ENCODE peak calls at places on chromosomes 6 and 20, in six cellular contexts. One of them, this sample, is unnamed. For H3K4me1, the result is how much of the 10 kb centered on the place peaks cover.

GRCh38 chr6:97563529-97563928 is 280.5 kb upstream of the MMS22L start:
- DNase-seq in naive thymus-derived CD4-positive, alpha-beta T cell: no peak
- DNase-seq in CD8-positive, alpha-beta T cell: no peak
- DNase-seq in psoas muscle: no peak
- DNase-seq in colonic mucosa: no peak
- DNase-seq in heart right ventricle: no peak
- DNase-seq in this sample: no peak

GRCh38 chr20:35232575-35232974 is 6.1 kb downstream of the MMP24 start:
- DNase-seq in colonic mucosa: no peak
- DNase-seq in psoas muscle: no peak
- DNase-seq in naive thymus-derived CD4-positive, alpha-beta T cell: no peak
- DNase-seq in CD8-positive, alpha-beta T cell: no peak
- DNase-seq in heart right ventricle: no peak
- DNase-seq in this sample: no peak

GRCh38 chr20:50675671-50676376 is 15.5 kb downstream of the RIPOR3 start:
- DNase-seq in CD8-positive, alpha-beta T cell: no peak
- DNase-seq in psoas muscle: no peak
- DNase-seq in naive thymus-derived CD4-positive, alpha-beta T cell: no peak
- DNase-seq in heart right ventricle: no peak
- DNase-seq in colonic mucosa: no peak
- DNase-seq in this sample: no peak

GRCh38 chr6:26155066-26155925 is 68.1 kb downstream of the HFE start:
- DNase-seq in heart right ventricle: peak
- DNase-seq in psoas muscle: peak
- DNase-seq in colonic mucosa: peak
- DNase-seq in CD8-positive, alpha-beta T cell: no peak
- DNase-seq in naive thymus-derived CD4-positive, alpha-beta T cell: no peak
- DNase-seq in this sample: no peak

GRCh38 chr20:37777012-37777411 is 83.2 kb downstream of the CTNNBL1 start:
- DNase-seq in psoas muscle: no peak
- DNase-seq in CD8-positive, alpha-beta T cell: no peak
- DNase-seq in colonic mucosa: no peak
- DNase-seq in naive thymus-derived CD4-positive, alpha-beta T cell: no peak
- DNase-seq in heart right ventricle: no peak
- DNase-seq in this sample: no peak

GRCh38 chr6:160299559-160299958 is 40.9 kb upstream of the SLC22A2 start:
- DNase-seq in heart right ventricle: no peak
- DNase-seq in naive thymus-derived CD4-positive, alpha-beta T cell: no peak
- DNase-seq in psoas muscle: no peak
- DNase-seq in CD8-positive, alpha-beta T cell: no peak
- DNase-seq in colonic mucosa: no peak
- DNase-seq in this sample: no peak

GRCh38 chr20:58021481-58021880 is 207.0 kb downstream of the ANKRD60 start:
- DNase-seq in CD8-positive, alpha-beta T cell: no peak
- DNase-seq in colonic mucosa: no peak
- DNase-seq in heart right ventricle: peak
- DNase-seq in psoas muscle: peak
- DNase-seq in naive thymus-derived CD4-positive, alpha-beta T cell: no peak
- DNase-seq in this sample: no peak

GRCh38 chr6:11848852-11849731 is 70.5 kb upstream of the ADTRP start:
- DNase-seq in colonic mucosa: no peak
- DNase-seq in psoas muscle: no peak
- DNase-seq in naive thymus-derived CD4-positive, alpha-beta T cell: no peak
- DNase-seq in heart right ventricle: no peak
- DNase-seq in CD8-positive, alpha-beta T cell: no peak
- DNase-seq in this sample: no peak

GRCh38 chr20:61840661-61841455 is 224.8 kb downstream of the TAF4 start:
- DNase-seq in heart right ventricle: no peak
- DNase-seq in colonic mucosa: no peak
- DNase-seq in naive thymus-derived CD4-positive, alpha-beta T cell: no peak
- DNase-seq in psoas muscle: peak
- DNase-seq in CD8-positive, alpha-beta T cell: no peak
- DNase-seq in this sample: no peak

GRCh38 chr6:37725967-37726366 is 28.3 kb upstream of the MDGA1 start:
- DNase-seq in CD8-positive, alpha-beta T cell: no peak
- DNase-seq in colonic mucosa: no peak
- DNase-seq in psoas muscle: no peak
- DNase-seq in heart right ventricle: no peak
- DNase-seq in naive thymus-derived CD4-positive, alpha-beta T cell: no peak
- DNase-seq in this sample: no peak

GRCh38 chr6:30979690-30980089 is 3.8 kb upstream of the MUC21 start:
- DNase-seq in psoas muscle: no peak
- DNase-seq in naive thymus-derived CD4-positive, alpha-beta T cell: no peak
- DNase-seq in CD8-positive, alpha-beta T cell: no peak
- DNase-seq in colonic mucosa: no peak
- DNase-seq in heart right ventricle: no peak
- DNase-seq in this sample: no peak

GRCh38 chr6:98835149-98836024 is 1.0 kb downstream of the POU3F2 start:
- DNase-seq in psoas muscle: no peak
- DNase-seq in heart right ventricle: no peak
- DNase-seq in colonic mucosa: no peak
- DNase-seq in CD8-positive, alpha-beta T cell: no peak
- DNase-seq in naive thymus-derived CD4-positive, alpha-beta T cell: no peak
- DNase-seq in this sample: no peak

GRCh38 chr20:7930386-7930785 is 9.9 kb downstream of the HAO1 start:
- DNase-seq in colonic mucosa: no peak
- DNase-seq in heart right ventricle: no peak
- DNase-seq in naive thymus-derived CD4-positive, alpha-beta T cell: no peak
- DNase-seq in CD8-positive, alpha-beta T cell: no peak
- DNase-seq in psoas muscle: no peak
- DNase-seq in this sample: no peak

GRCh38 chr6:12419626-12420272 is 129.6 kb downstream of the EDN1 start:
- DNase-seq in colonic mucosa: no peak
- DNase-seq in naive thymus-derived CD4-positive, alpha-beta T cell: no peak
- DNase-seq in CD8-positive, alpha-beta T cell: no peak
- DNase-seq in heart right ventricle: no peak
- DNase-seq in psoas muscle: no peak
- DNase-seq in this sample: no peak

GRCh38 chr6:84026721-84027164 is 6.8 kb upstream of the MRAP2 start:
- DNase-seq in naive thymus-derived CD4-positive, alpha-beta T cell: no peak
- DNase-seq in CD8-positive, alpha-beta T cell: no peak
- DNase-seq in heart right ventricle: no peak
- DNase-seq in psoas muscle: no peak
- DNase-seq in colonic mucosa: peak
- DNase-seq in this sample: no peak

GRCh38 chr20:20529597-20529996 is 161.7 kb downstream of the INSM1 start:
- DNase-seq in CD8-positive, alpha-beta T cell: no peak
- DNase-seq in psoas muscle: no peak
- DNase-seq in colonic mucosa: no peak
- DNase-seq in naive thymus-derived CD4-positive, alpha-beta T cell: no peak
- DNase-seq in heart right ventricle: no peak
- DNase-seq in this sample: no peak

GRCh38 chr6:16836186-16836981 is 75.1 kb upstream of the ATXN1 start:
- DNase-seq in colonic mucosa: no peak
- DNase-seq in CD8-positive, alpha-beta T cell: no peak
- DNase-seq in heart right ventricle: peak
- DNase-seq in psoas muscle: no peak
- DNase-seq in naive thymus-derived CD4-positive, alpha-beta T cell: no peak
- DNase-seq in this sample: no peak

GRCh38 chr6:1321715-1322114 is 9.8 kb downstream of the FOXQ1 start:
- DNase-seq in psoas muscle: no peak
- DNase-seq in CD8-positive, alpha-beta T cell: no peak
- DNase-seq in colonic mucosa: no peak
- DNase-seq in heart right ventricle: no peak
- DNase-seq in naive thymus-derived CD4-positive, alpha-beta T cell: no peak
- DNase-seq in this sample: no peak

GRCh38 chr20:13744403-13744802 is 40.3 kb downstream of the ESF1 start:
- DNase-seq in naive thymus-derived CD4-positive, alpha-beta T cell: no peak
- DNase-seq in colonic mucosa: no peak
- DNase-seq in CD8-positive, alpha-beta T cell: no peak
- DNase-seq in heart right ventricle: no peak
- DNase-seq in psoas muscle: no peak
- DNase-seq in this sample: no peak

GRCh38 chr6:44451803-44452690 is 64.5 kb downstream of the CDC5L start:
- DNase-seq in heart right ventricle: no peak
- DNase-seq in CD8-positive, alpha-beta T cell: no peak
- DNase-seq in psoas muscle: no peak
- DNase-seq in naive thymus-derived CD4-positive, alpha-beta T cell: no peak
- DNase-seq in colonic mucosa: no peak
- DNase-seq in this sample: no peak

GRCh38 chr6:151763938-151764680 is 43.4 kb upstream of the ESR1 start:
- DNase-seq in naive thymus-derived CD4-positive, alpha-beta T cell: no peak
- DNase-seq in CD8-positive, alpha-beta T cell: no peak
- DNase-seq in psoas muscle: peak
- DNase-seq in heart right ventricle: peak
- DNase-seq in colonic mucosa: peak
- DNase-seq in this sample: no peak

GRCh38 chr20:57695940-57696339 is 13.9 kb downstream of the PMEPA1 start:
- DNase-seq in CD8-positive, alpha-beta T cell: no peak
- DNase-seq in heart right ventricle: no peak
- DNase-seq in colonic mucosa: no peak
- DNase-seq in psoas muscle: peak
- DNase-seq in naive thymus-derived CD4-positive, alpha-beta T cell: no peak
- DNase-seq in this sample: no peak

GRCh38 chr6:168699631-168700315 is 258.8 kb downstream of the SMOC2 start:
- DNase-seq in psoas muscle: peak
- DNase-seq in heart right ventricle: no peak
- DNase-seq in colonic mucosa: no peak
- DNase-seq in CD8-positive, alpha-beta T cell: no peak
- DNase-seq in naive thymus-derived CD4-positive, alpha-beta T cell: no peak
- DNase-seq in this sample: no peak

GRCh38 chr20:32292548-32292947 is 15.1 kb downstream of the KIF3B start:
- DNase-seq in colonic mucosa: no peak
- DNase-seq in psoas muscle: no peak
- DNase-seq in CD8-positive, alpha-beta T cell: no peak
- DNase-seq in naive thymus-derived CD4-positive, alpha-beta T cell: no peak
- DNase-seq in heart right ventricle: no peak
- DNase-seq in this sample: no peak

GRCh38 chr6:21582651-21583050 is 10.9 kb upstream of the SOX4 start:
- DNase-seq in psoas muscle: no peak
- DNase-seq in CD8-positive, alpha-beta T cell: no peak
- DNase-seq in naive thymus-derived CD4-positive, alpha-beta T cell: no peak
- DNase-seq in colonic mucosa: no peak
- DNase-seq in heart right ventricle: no peak
- DNase-seq in this sample: no peak

GRCh38 chr6:139738801-139739490 is 364.5 kb upstream of the CITED2 start:
- DNase-seq in heart right ventricle: no peak
- DNase-seq in colonic mucosa: no peak
- DNase-seq in CD8-positive, alpha-beta T cell: no peak
- DNase-seq in naive thymus-derived CD4-positive, alpha-beta T cell: no peak
- DNase-seq in psoas muscle: no peak
- DNase-seq in this sample: no peak

DNA sequence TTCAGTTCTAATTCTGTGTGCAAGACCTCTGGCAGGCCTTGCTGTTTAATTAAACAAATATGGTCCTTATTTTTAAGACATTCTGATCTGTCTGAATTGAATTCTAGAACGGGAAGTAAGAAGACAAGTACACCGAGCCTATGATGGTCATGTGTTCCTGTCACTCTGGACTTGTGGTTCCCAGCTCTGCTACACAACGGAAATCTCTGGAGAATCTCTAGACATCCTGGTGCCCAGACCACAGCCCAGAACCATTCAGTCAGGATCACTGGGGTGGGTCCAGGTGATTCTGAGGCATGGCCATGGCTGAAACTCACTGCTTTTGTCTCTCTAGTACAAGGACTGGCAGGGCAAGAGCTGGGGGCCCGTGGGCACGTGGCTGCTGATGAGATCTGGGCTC is 15.9 kb upstream of the KCNK16 start:
- DNase-seq in psoas muscle: no peak
- DNase-seq in naive thymus-derived CD4-positive, alpha-beta T cell: no peak
- DNase-seq in heart right ventricle: no peak
- DNase-seq in colonic mucosa: no peak
- DNase-seq in CD8-positive, alpha-beta T cell: no peak
- DNase-seq in this sample: no peak
- H3K4me1 ChIP-seq in psoas muscle: under half
- H3K4me1 ChIP-seq in naive thymus-derived CD4-positive, alpha-beta T cell: under half
- H3K4me1 ChIP-seq in heart right ventricle: under half
- H3K4me1 ChIP-seq in colonic mucosa: under half
- H3K4me1 ChIP-seq in CD8-positive, alpha-beta T cell: under half
- H3K4me1 ChIP-seq in this sample: half or more

DNA sequence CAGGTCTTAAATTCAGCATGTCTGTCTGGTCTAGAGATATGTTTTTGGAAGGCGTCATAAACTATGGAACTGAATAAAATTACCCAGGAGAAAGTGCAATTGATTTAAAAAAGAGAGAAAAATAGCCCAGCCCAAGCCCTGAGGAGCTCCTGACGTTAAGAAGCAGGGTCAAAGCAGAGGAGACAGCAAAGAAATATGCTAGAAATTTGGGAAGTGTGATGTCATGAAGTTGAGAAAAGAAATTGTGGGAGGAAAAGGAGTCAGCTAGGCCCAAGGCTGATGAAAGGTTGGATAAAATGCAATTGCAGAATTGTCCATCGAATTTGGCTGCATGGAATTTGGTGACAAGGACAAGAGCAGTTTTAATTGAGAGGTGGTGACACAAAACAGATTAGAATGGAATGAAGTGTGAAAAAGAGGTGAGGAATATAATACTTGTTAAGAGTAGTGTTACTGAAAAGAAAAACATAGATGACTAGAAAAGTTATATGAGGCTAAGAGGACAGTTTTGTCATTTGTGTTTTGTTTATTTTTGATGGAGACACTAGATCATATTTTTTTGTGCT is 381.6 kb downstream of the LAMA2 start:
- DNase-seq in naive thymus-derived CD4-positive, alpha-beta T cell: no peak
- DNase-seq in psoas muscle: no peak
- DNase-seq in CD8-positive, alpha-beta T cell: no peak
- DNase-seq in heart right ventricle: no peak
- DNase-seq in colonic mucosa: no peak
- DNase-seq in this sample: no peak
- H3K4me1 ChIP-seq in naive thymus-derived CD4-positive, alpha-beta T cell: under half
- H3K4me1 ChIP-seq in psoas muscle: under half
- H3K4me1 ChIP-seq in CD8-positive, alpha-beta T cell: under half
- H3K4me1 ChIP-seq in heart right ventricle: under half
- H3K4me1 ChIP-seq in colonic mucosa: under half
- H3K4me1 ChIP-seq in this sample: under half

GRCh38 chr6:157985378-157986155 is 3.9 kb downstream of the SYNJ2 start:
- DNase-seq in psoas muscle: no peak
- DNase-seq in colonic mucosa: no peak
- DNase-seq in naive thymus-derived CD4-positive, alpha-beta T cell: no peak
- DNase-seq in CD8-positive, alpha-beta T cell: no peak
- DNase-seq in heart right ventricle: no peak
- DNase-seq in this sample: no peak
- H3K4me1 ChIP-seq in psoas muscle: under half
- H3K4me1 ChIP-seq in colonic mucosa: under half
- H3K4me1 ChIP-seq in naive thymus-derived CD4-positive, alpha-beta T cell: under half
- H3K4me1 ChIP-seq in CD8-positive, alpha-beta T cell: half or more
- H3K4me1 ChIP-seq in heart right ventricle: under half
- H3K4me1 ChIP-seq in this sample: under half

GRCh38 chr6:107867302-107867615 is 43.1 kb upstream of the SCML4 start:
- DNase-seq in CD8-positive, alpha-beta T cell: no peak
- DNase-seq in colonic mucosa: no peak
- DNase-seq in psoas muscle: no peak
- DNase-seq in naive thymus-derived CD4-positive, alpha-beta T cell: no peak
- DNase-seq in heart right ventricle: no peak
- DNase-seq in this sample: no peak

GRCh38 chr6:107868867-107869611 is 44.9 kb upstream of the SCML4 start:
- DNase-seq in CD8-positive, alpha-beta T cell: no peak
- DNase-seq in colonic mucosa: no peak
- DNase-seq in psoas muscle: no peak
- DNase-seq in naive thymus-derived CD4-positive, alpha-beta T cell: no peak
- DNase-seq in heart right ventricle: no peak
- DNase-seq in this sample: no peak

GRCh38 chr6:107871981-107872380 is 47.9 kb upstream of the SCML4 start:
- DNase-seq in CD8-positive, alpha-beta T cell: no peak
- DNase-seq in colonic mucosa: no peak
- DNase-seq in psoas muscle: no peak
- DNase-seq in naive thymus-derived CD4-positive, alpha-beta T cell: no peak
- DNase-seq in heart right ventricle: no peak
- DNase-seq in this sample: no peak

GRCh38 chr6:107869871-107870270 is 45.8 kb upstream of the SCML4 start:
- DNase-seq in naive thymus-derived CD4-positive, alpha-beta T cell: no peak
- DNase-seq in psoas muscle: no peak
- DNase-seq in CD8-positive, alpha-beta T cell: no peak
- DNase-seq in colonic mucosa: no peak
- DNase-seq in heart right ventricle: no peak
- DNase-seq in this sample: no peak

GRCh38 chr6:107870379-107870778 is 46.3 kb upstream of the SCML4 start:
- DNase-seq in naive thymus-derived CD4-positive, alpha-beta T cell: no peak
- DNase-seq in CD8-positive, alpha-beta T cell: no peak
- DNase-seq in colonic mucosa: no peak
- DNase-seq in heart right ventricle: no peak
- DNase-seq in psoas muscle: no peak
- DNase-seq in this sample: no peak
- H3K4me1 ChIP-seq in naive thymus-derived CD4-positive, alpha-beta T cell: under half
- H3K4me1 ChIP-seq in CD8-positive, alpha-beta T cell: under half
- H3K4me1 ChIP-seq in colonic mucosa: under half
- H3K4me1 ChIP-seq in heart right ventricle: under half
- H3K4me1 ChIP-seq in psoas muscle: under half
- H3K4me1 ChIP-seq in this sample: under half

This sample was measured in esophagus squamous epithelium.